ENCODE peak calls at places on chromosomes 13 and 19, in six cellular contexts. W, K, N, O, X and Y are unnamed samples.

GRCh38 chr13:99008577-99008976 is 30.7 kb upstream of the DOCK9 start:
- DNase-seq in W (no peak), K (no peak), N (no peak), O (no peak), X (no peak), Y (no peak)

GRCh38 chr13:49635599-49636433 is 7.5 kb downstream of the ARL11 start:
- DNase-seq in W (no peak), K (no peak), N (no peak), O (peak), X (no peak), Y (no peak)

GRCh38 chr13:79185580-79185979 is 220.5 kb downstream of the RBM26 start:
- DNase-seq in W (no peak), K (no peak), N (no peak), O (no peak), X (no peak), Y (no peak)

GRCh38 chr13:100100115-100100879 is 11.4 kb downstream of the PCCA start:
- DNase-seq in W (no peak), K (peak), N (no peak), O (no peak), X (peak), Y (peak)

GRCh38 chr13:38630780-38631179 is 56.1 kb upstream of the FREM2 start:
- DNase-seq in W (no peak), K (no peak), N (no peak), O (no peak), X (no peak), Y (peak)

GRCh38 chr13:90792335-90792734 is 555.2 kb upstream of the MIR17HG start:
- DNase-seq in W (no peak), K (no peak), N (no peak), O (no peak), X (peak), Y (no peak)

GRCh38 chr13:31970237-31970930 is 61.2 kb upstream of the FRY start:
- DNase-seq in W (no peak), K (no peak), N (no peak), O (no peak), X (peak), Y (no peak)

GRCh38 chr13:90416519-90416918 is 931.0 kb upstream of the MIR17HG start:
- DNase-seq in W (no peak), K (no peak), N (peak), O (no peak), X (peak), Y (no peak)

GRCh38 chr13:31240921-31241320 is 41.1 kb downstream of the B3GLCT start:
- DNase-seq in W (no peak), K (no peak), N (no peak), O (no peak), X (no peak), Y (no peak)

GRCh38 chr19:49073514-49074378 is 1.2 kb upstream of the KCNA7 start:
- DNase-seq in W (no peak), K (no peak), N (no peak), O (no peak), X (no peak), Y (no peak)